ENCODE peak calls at places on chromosomes 16 and 17, in nine cellular contexts. A is A549; H is stimulated activated CD4-positive, alpha-beta T cell treated with anti-CD3 and anti-CD28 coated beads, Interleukin-1b, Interleukin-23, amount 100 ng/mL, for 24 hours; B is SHP77; D is OCI-LY7; Q is naive thymus-derived CD4-positive, alpha-beta T cell; M is GOT3; V is HFFc6; T is pancreas. Y is an unnamed sample.

GRCh38 chr16:51151435-51151950 is 423 bp upstream of the SALL1 start:
- DNase-seq in D (no peak), A (no peak), H (no peak), T (peak), B (no peak), V (peak), Q (no peak), M (peak), Y (no peak)

GRCh38 chr17:20066253-20066652 is 57.1 kb downstream of the SPECC1 start:
- DNase-seq in M (no peak), Q (no peak), V (peak), D (no peak), B (no peak), A (peak), T (peak), H (no peak), Y (no peak)

GRCh38 chr16:87276926-87277325 is 40.3 kb downstream of the C16orf95 start:
- DNase-seq in Q (no peak), H (no peak), B (no peak), M (no peak), V (no peak), T (no peak), A (no peak), D (no peak), Y (no peak)

GRCh38 chr17:50346313-50347086 is 574 bp downstream of the XYLT2 start:
- DNase-seq in H (peak), D (no peak), A (peak), M (no peak), T (peak), V (no peak), B (peak), Q (no peak), Y (no peak)

GRCh38 chr17:6654816-6655731 is 3.5 kb downstream of the C17orf100 start:
- DNase-seq in Q (no peak), H (no peak), T (peak), D (no peak), B (no peak), V (no peak), M (no peak), A (no peak), Y (no peak)

GRCh38 chr16:54930034-54930938 is at the start of gene IRX5:
- DNase-seq in D (peak), B (peak), M (peak), A (peak), Q (no peak), T (peak), H (no peak), V (peak), Y (peak)

GRCh38 chr16:1335996-1336395 is 2.6 kb downstream of the BAIAP3 start:
- DNase-seq in Q (no peak), M (no peak), V (no peak), A (no peak), D (no peak), B (no peak), H (no peak), T (no peak), Y (no peak)

GRCh38 chr17:34556384-34556783 is 23.0 kb upstream of the TMEM132E start:
- DNase-seq in D (no peak), T (no peak), H (no peak), B (no peak), V (no peak), A (no peak), Q (no peak), M (no peak), Y (no peak)

GRCh38 chr16:82627811-82628339 is 1.1 kb downstream of the CDH13 start:
- DNase-seq in A (no peak), T (no peak), H (no peak), D (no peak), B (no peak), Q (no peak), V (peak), M (no peak), Y (no peak)

GRCh38 chr16:31269541-31269940 is 9.8 kb downstream of the ITGAM start:
- DNase-seq in V (no peak), Q (no peak), A (no peak), B (no peak), M (no peak), T (no peak), D (no peak), H (no peak), Y (no peak)

GRCh38 chr16:62638964-62639861 is 603.0 kb upstream of the CDH8 start:
- DNase-seq in H (no peak), T (no peak), V (no peak), Q (no peak), A (no peak), B (no peak), D (no peak), M (no peak), Y (peak)

GRCh38 chr17:17171991-17172939 is 33.9 kb downstream of the PLD6 start:
- DNase-seq in H (no peak), M (no peak), Q (no peak), T (no peak), B (no peak), D (no peak), A (no peak), V (no peak), Y (no peak)

GRCh38 chr17:75263051-75263450 is 1.4 kb downstream of the MRPS7 start:
- DNase-seq in A (no peak), Q (no peak), D (no peak), V (no peak), H (no peak), M (no peak), B (no peak), T (no peak), Y (no peak)